ENCODE peak calls at places on chromosome 1, in nine cellular contexts. One of them, this sample, is unnamed.

GRCh38 chr1:212190169-212190568 is 95.0 kb upstream of the PPP2R5A start:
- DNase-seq in 8988T: no peak
- DNase-seq in caudate nucleus: no peak
- DNase-seq in mesenchymal stem cell: no peak
- DNase-seq in NCI-H2081: no peak
- DNase-seq in stimulated activated naive CD8-positive, alpha-beta T cell treated with anti-CD3 and anti-CD28 coated beads, Interleukin-15, amount 100 ng/mL, for 72 hours: no peak
- DNase-seq in HFF-Myc: no peak
- DNase-seq in fibroblast of lung: no peak
- DNase-seq in stimulated activated naive CD4-positive, alpha-beta T cell treated with Interleukin-2 at 50 U/mL for 16 hours: no peak
- DNase-seq in this sample: no peak

GRCh38 chr1:85225624-85226380 is 25.0 kb upstream of the SYDE2 start:
- DNase-seq in 8988T: no peak
- DNase-seq in caudate nucleus: no peak
- DNase-seq in mesenchymal stem cell: no peak
- DNase-seq in NCI-H2081: no peak
- DNase-seq in stimulated activated naive CD8-positive, alpha-beta T cell treated with anti-CD3 and anti-CD28 coated beads, Interleukin-15, amount 100 ng/mL, for 72 hours: no peak
- DNase-seq in HFF-Myc: no peak
- DNase-seq in fibroblast of lung: no peak
- DNase-seq in stimulated activated naive CD4-positive, alpha-beta T cell treated with Interleukin-2 at 50 U/mL for 16 hours: no peak
- DNase-seq in this sample: no peak

GRCh38 chr1:24909388-24909898 is 20.6 kb downstream of the RUNX3 start:
- DNase-seq in 8988T: peak
- DNase-seq in caudate nucleus: no peak
- DNase-seq in mesenchymal stem cell: peak
- DNase-seq in NCI-H2081: no peak
- DNase-seq in stimulated activated naive CD8-positive, alpha-beta T cell treated with anti-CD3 and anti-CD28 coated beads, Interleukin-15, amount 100 ng/mL, for 72 hours: no peak
- DNase-seq in HFF-Myc: no peak
- DNase-seq in fibroblast of lung: peak
- DNase-seq in stimulated activated naive CD4-positive, alpha-beta T cell treated with Interleukin-2 at 50 U/mL for 16 hours: no peak
- DNase-seq in this sample: no peak

GRCh38 chr1:226217273-226217672 is 6.2 kb upstream of the MIXL1 start:
- DNase-seq in 8988T: no peak
- DNase-seq in caudate nucleus: no peak
- DNase-seq in mesenchymal stem cell: peak
- DNase-seq in NCI-H2081: no peak
- DNase-seq in stimulated activated naive CD8-positive, alpha-beta T cell treated with anti-CD3 and anti-CD28 coated beads, Interleukin-15, amount 100 ng/mL, for 72 hours: no peak
- DNase-seq in HFF-Myc: no peak
- DNase-seq in fibroblast of lung: peak
- DNase-seq in stimulated activated naive CD4-positive, alpha-beta T cell treated with Interleukin-2 at 50 U/mL for 16 hours: no peak
- DNase-seq in this sample: no peak

GRCh38 chr1:50023292-50024159 is at the start of gene AGBL4:
- DNase-seq in 8988T: no peak
- DNase-seq in caudate nucleus: no peak
- DNase-seq in mesenchymal stem cell: no peak
- DNase-seq in NCI-H2081: peak
- DNase-seq in stimulated activated naive CD8-positive, alpha-beta T cell treated with anti-CD3 and anti-CD28 coated beads, Interleukin-15, amount 100 ng/mL, for 72 hours: no peak
- DNase-seq in HFF-Myc: no peak
- DNase-seq in fibroblast of lung: peak
- DNase-seq in stimulated activated naive CD4-positive, alpha-beta T cell treated with Interleukin-2 at 50 U/mL for 16 hours: no peak
- DNase-seq in this sample: peak

GRCh38 chr1:19429611-19430010 is 55.7 kb downstream of the CAPZB start:
- DNase-seq in 8988T: no peak
- DNase-seq in caudate nucleus: no peak
- DNase-seq in mesenchymal stem cell: peak
- DNase-seq in NCI-H2081: peak
- DNase-seq in stimulated activated naive CD8-positive, alpha-beta T cell treated with anti-CD3 and anti-CD28 coated beads, Interleukin-15, amount 100 ng/mL, for 72 hours: no peak
- DNase-seq in HFF-Myc: no peak
- DNase-seq in fibroblast of lung: no peak
- DNase-seq in stimulated activated naive CD4-positive, alpha-beta T cell treated with Interleukin-2 at 50 U/mL for 16 hours: no peak
- DNase-seq in this sample: no peak

GRCh38 chr1:33131191-33131590 is 50.2 kb downstream of the AZIN2 start:
- DNase-seq in 8988T: no peak
- DNase-seq in caudate nucleus: no peak
- DNase-seq in mesenchymal stem cell: no peak
- DNase-seq in NCI-H2081: no peak
- DNase-seq in stimulated activated naive CD8-positive, alpha-beta T cell treated with anti-CD3 and anti-CD28 coated beads, Interleukin-15, amount 100 ng/mL, for 72 hours: no peak
- DNase-seq in HFF-Myc: no peak
- DNase-seq in fibroblast of lung: no peak
- DNase-seq in stimulated activated naive CD4-positive, alpha-beta T cell treated with Interleukin-2 at 50 U/mL for 16 hours: no peak
- DNase-seq in this sample: no peak

GRCh38 chr1:151098126-151098525 is 27.6 kb downstream of the GABPB2 start:
- DNase-seq in 8988T: no peak
- DNase-seq in caudate nucleus: no peak
- DNase-seq in mesenchymal stem cell: no peak
- DNase-seq in NCI-H2081: no peak
- DNase-seq in stimulated activated naive CD8-positive, alpha-beta T cell treated with anti-CD3 and anti-CD28 coated beads, Interleukin-15, amount 100 ng/mL, for 72 hours: no peak
- DNase-seq in HFF-Myc: no peak
- DNase-seq in fibroblast of lung: no peak
- DNase-seq in stimulated activated naive CD4-positive, alpha-beta T cell treated with Interleukin-2 at 50 U/mL for 16 hours: no peak
- DNase-seq in this sample: no peak

GRCh38 chr1:70143052-70143659 is 62.2 kb downstream of the LRRC40 start:
- DNase-seq in 8988T: no peak
- DNase-seq in caudate nucleus: no peak
- DNase-seq in mesenchymal stem cell: peak
- DNase-seq in NCI-H2081: no peak
- DNase-seq in stimulated activated naive CD8-positive, alpha-beta T cell treated with anti-CD3 and anti-CD28 coated beads, Interleukin-15, amount 100 ng/mL, for 72 hours: no peak
- DNase-seq in HFF-Myc: peak
- DNase-seq in fibroblast of lung: peak
- DNase-seq in stimulated activated naive CD4-positive, alpha-beta T cell treated with Interleukin-2 at 50 U/mL for 16 hours: no peak
- DNase-seq in this sample: no peak

GRCh38 chr1:9086060-9086459 is 16.6 kb upstream of the SLC2A5 start:
- DNase-seq in 8988T: no peak
- DNase-seq in caudate nucleus: no peak
- DNase-seq in mesenchymal stem cell: peak
- DNase-seq in NCI-H2081: no peak
- DNase-seq in stimulated activated naive CD8-positive, alpha-beta T cell treated with anti-CD3 and anti-CD28 coated beads, Interleukin-15, amount 100 ng/mL, for 72 hours: no peak
- DNase-seq in HFF-Myc: no peak
- DNase-seq in fibroblast of lung: peak
- DNase-seq in stimulated activated naive CD4-positive, alpha-beta T cell treated with Interleukin-2 at 50 U/mL for 16 hours: no peak
- DNase-seq in this sample: no peak

GRCh38 chr1:167297222-167298214 is 76.8 kb downstream of the POU2F1 start:
- DNase-seq in 8988T: no peak
- DNase-seq in caudate nucleus: no peak
- DNase-seq in mesenchymal stem cell: peak
- DNase-seq in NCI-H2081: no peak
- DNase-seq in stimulated activated naive CD8-positive, alpha-beta T cell treated with anti-CD3 and anti-CD28 coated beads, Interleukin-15, amount 100 ng/mL, for 72 hours: no peak
- DNase-seq in HFF-Myc: no peak
- DNase-seq in fibroblast of lung: peak
- DNase-seq in stimulated activated naive CD4-positive, alpha-beta T cell treated with Interleukin-2 at 50 U/mL for 16 hours: no peak
- DNase-seq in this sample: no peak

GRCh38 chr1:152543808-152544207 is 22.8 kb downstream of the LCE3E start:
- DNase-seq in 8988T: no peak
- DNase-seq in caudate nucleus: no peak
- DNase-seq in mesenchymal stem cell: no peak
- DNase-seq in NCI-H2081: no peak
- DNase-seq in stimulated activated naive CD8-positive, alpha-beta T cell treated with anti-CD3 and anti-CD28 coated beads, Interleukin-15, amount 100 ng/mL, for 72 hours: no peak
- DNase-seq in HFF-Myc: no peak
- DNase-seq in fibroblast of lung: no peak
- DNase-seq in stimulated activated naive CD4-positive, alpha-beta T cell treated with Interleukin-2 at 50 U/mL for 16 hours: no peak
- DNase-seq in this sample: no peak

GRCh38 chr1:10211805-10212405 is 1.5 kb downstream of the KIF1B start:
- DNase-seq in 8988T: peak
- DNase-seq in caudate nucleus: no peak
- DNase-seq in mesenchymal stem cell: no peak
- DNase-seq in NCI-H2081: peak
- DNase-seq in stimulated activated naive CD8-positive, alpha-beta T cell treated with anti-CD3 and anti-CD28 coated beads, Interleukin-15, amount 100 ng/mL, for 72 hours: no peak
- DNase-seq in HFF-Myc: no peak
- DNase-seq in fibroblast of lung: no peak
- DNase-seq in stimulated activated naive CD4-positive, alpha-beta T cell treated with Interleukin-2 at 50 U/mL for 16 hours: no peak
- DNase-seq in this sample: peak

GRCh38 chr1:165595561-165595960 is 35.5 kb upstream of the MGST3 start:
- DNase-seq in 8988T: no peak
- DNase-seq in caudate nucleus: no peak
- DNase-seq in mesenchymal stem cell: peak
- DNase-seq in NCI-H2081: no peak
- DNase-seq in stimulated activated naive CD8-positive, alpha-beta T cell treated with anti-CD3 and anti-CD28 coated beads, Interleukin-15, amount 100 ng/mL, for 72 hours: no peak
- DNase-seq in HFF-Myc: peak
- DNase-seq in fibroblast of lung: peak
- DNase-seq in stimulated activated naive CD4-positive, alpha-beta T cell treated with Interleukin-2 at 50 U/mL for 16 hours: no peak
- DNase-seq in this sample: no peak

GRCh38 chr1:161196521-161197451 is 2.1 kb downstream of the ADAMTS4 start:
- DNase-seq in 8988T: no peak
- DNase-seq in caudate nucleus: no peak
- DNase-seq in mesenchymal stem cell: peak
- DNase-seq in NCI-H2081: no peak
- DNase-seq in stimulated activated naive CD8-positive, alpha-beta T cell treated with anti-CD3 and anti-CD28 coated beads, Interleukin-15, amount 100 ng/mL, for 72 hours: no peak
- DNase-seq in HFF-Myc: peak
- DNase-seq in fibroblast of lung: peak
- DNase-seq in stimulated activated naive CD4-positive, alpha-beta T cell treated with Interleukin-2 at 50 U/mL for 16 hours: no peak
- DNase-seq in this sample: no peak

GRCh38 chr1:116951175-116951935 is 41.6 kb downstream of the PTGFRN start:
- DNase-seq in 8988T: no peak
- DNase-seq in caudate nucleus: no peak
- DNase-seq in mesenchymal stem cell: peak
- DNase-seq in NCI-H2081: no peak
- DNase-seq in stimulated activated naive CD8-positive, alpha-beta T cell treated with anti-CD3 and anti-CD28 coated beads, Interleukin-15, amount 100 ng/mL, for 72 hours: no peak
- DNase-seq in HFF-Myc: peak
- DNase-seq in fibroblast of lung: peak
- DNase-seq in stimulated activated naive CD4-positive, alpha-beta T cell treated with Interleukin-2 at 50 U/mL for 16 hours: no peak
- DNase-seq in this sample: no peak

GRCh38 chr1:220956861-220957605 is 77.8 kb downstream of the HLX start:
- DNase-seq in 8988T: no peak
- DNase-seq in caudate nucleus: no peak
- DNase-seq in mesenchymal stem cell: peak
- DNase-seq in NCI-H2081: no peak
- DNase-seq in stimulated activated naive CD8-positive, alpha-beta T cell treated with anti-CD3 and anti-CD28 coated beads, Interleukin-15, amount 100 ng/mL, for 72 hours: no peak
- DNase-seq in HFF-Myc: peak
- DNase-seq in fibroblast of lung: peak
- DNase-seq in stimulated activated naive CD4-positive, alpha-beta T cell treated with Interleukin-2 at 50 U/mL for 16 hours: no peak
- DNase-seq in this sample: no peak

GRCh38 chr1:36920801-36921405 is 113.4 kb downstream of the GRIK3 start:
- DNase-seq in 8988T: no peak
- DNase-seq in caudate nucleus: no peak
- DNase-seq in mesenchymal stem cell: no peak
- DNase-seq in NCI-H2081: no peak
- DNase-seq in stimulated activated naive CD8-positive, alpha-beta T cell treated with anti-CD3 and anti-CD28 coated beads, Interleukin-15, amount 100 ng/mL, for 72 hours: no peak
- DNase-seq in HFF-Myc: no peak
- DNase-seq in fibroblast of lung: no peak
- DNase-seq in stimulated activated naive CD4-positive, alpha-beta T cell treated with Interleukin-2 at 50 U/mL for 16 hours: no peak
- DNase-seq in this sample: peak

GRCh38 chr1:159783724-159784123 is 3.0 kb downstream of the DUSP23 start:
- DNase-seq in 8988T: no peak
- DNase-seq in caudate nucleus: no peak
- DNase-seq in mesenchymal stem cell: no peak
- DNase-seq in NCI-H2081: no peak
- DNase-seq in stimulated activated naive CD8-positive, alpha-beta T cell treated with anti-CD3 and anti-CD28 coated beads, Interleukin-15, amount 100 ng/mL, for 72 hours: no peak
- DNase-seq in HFF-Myc: no peak
- DNase-seq in fibroblast of lung: no peak
- DNase-seq in stimulated activated naive CD4-positive, alpha-beta T cell treated with Interleukin-2 at 50 U/mL for 16 hours: no peak
- DNase-seq in this sample: no peak

GRCh38 chr1:2320760-2321159 is 70.6 kb downstream of the MORN1 start:
- DNase-seq in 8988T: no peak
- DNase-seq in caudate nucleus: no peak
- DNase-seq in mesenchymal stem cell: no peak
- DNase-seq in NCI-H2081: no peak
- DNase-seq in stimulated activated naive CD8-positive, alpha-beta T cell treated with anti-CD3 and anti-CD28 coated beads, Interleukin-15, amount 100 ng/mL, for 72 hours: no peak
- DNase-seq in HFF-Myc: no peak
- DNase-seq in fibroblast of lung: no peak
- DNase-seq in stimulated activated naive CD4-positive, alpha-beta T cell treated with Interleukin-2 at 50 U/mL for 16 hours: no peak
- DNase-seq in this sample: no peak

GRCh38 chr1:119294199-119294598 is 74.4 kb upstream of the HAO2 start:
- DNase-seq in 8988T: no peak
- DNase-seq in caudate nucleus: no peak
- DNase-seq in mesenchymal stem cell: no peak
- DNase-seq in NCI-H2081: no peak
- DNase-seq in stimulated activated naive CD8-positive, alpha-beta T cell treated with anti-CD3 and anti-CD28 coated beads, Interleukin-15, amount 100 ng/mL, for 72 hours: no peak
- DNase-seq in HFF-Myc: no peak
- DNase-seq in fibroblast of lung: no peak
- DNase-seq in stimulated activated naive CD4-positive, alpha-beta T cell treated with Interleukin-2 at 50 U/mL for 16 hours: no peak
- DNase-seq in this sample: no peak

GRCh38 chr1:166915941-166916340 is 39.9 kb upstream of the TADA1 start:
- DNase-seq in 8988T: peak
- DNase-seq in caudate nucleus: no peak
- DNase-seq in mesenchymal stem cell: no peak
- DNase-seq in NCI-H2081: no peak
- DNase-seq in stimulated activated naive CD8-positive, alpha-beta T cell treated with anti-CD3 and anti-CD28 coated beads, Interleukin-15, amount 100 ng/mL, for 72 hours: no peak
- DNase-seq in HFF-Myc: no peak
- DNase-seq in fibroblast of lung: no peak
- DNase-seq in stimulated activated naive CD4-positive, alpha-beta T cell treated with Interleukin-2 at 50 U/mL for 16 hours: no peak
- DNase-seq in this sample: no peak

GRCh38 chr1:115677570-115677969 is 35.8 kb downstream of the VANGL1 start:
- DNase-seq in 8988T: no peak
- DNase-seq in caudate nucleus: no peak
- DNase-seq in mesenchymal stem cell: no peak
- DNase-seq in NCI-H2081: no peak
- DNase-seq in stimulated activated naive CD8-positive, alpha-beta T cell treated with anti-CD3 and anti-CD28 coated beads, Interleukin-15, amount 100 ng/mL, for 72 hours: no peak
- DNase-seq in HFF-Myc: no peak
- DNase-seq in fibroblast of lung: no peak
- DNase-seq in stimulated activated naive CD4-positive, alpha-beta T cell treated with Interleukin-2 at 50 U/mL for 16 hours: no peak
- DNase-seq in this sample: no peak

GRCh38 chr1:153532161-153532560 is 3.6 kb downstream of the S100A6 start:
- DNase-seq in 8988T: no peak
- DNase-seq in caudate nucleus: no peak
- DNase-seq in mesenchymal stem cell: no peak
- DNase-seq in NCI-H2081: peak
- DNase-seq in stimulated activated naive CD8-positive, alpha-beta T cell treated with anti-CD3 and anti-CD28 coated beads, Interleukin-15, amount 100 ng/mL, for 72 hours: no peak
- DNase-seq in HFF-Myc: no peak
- DNase-seq in fibroblast of lung: no peak
- DNase-seq in stimulated activated naive CD4-positive, alpha-beta T cell treated with Interleukin-2 at 50 U/mL for 16 hours: peak
- DNase-seq in this sample: no peak

GRCh38 chr1:93907718-93908117 is 1.5 kb downstream of the GCLM start:
- DNase-seq in 8988T: peak
- DNase-seq in caudate nucleus: no peak
- DNase-seq in mesenchymal stem cell: peak
- DNase-seq in NCI-H2081: no peak
- DNase-seq in stimulated activated naive CD8-positive, alpha-beta T cell treated with anti-CD3 and anti-CD28 coated beads, Interleukin-15, amount 100 ng/mL, for 72 hours: no peak
- DNase-seq in HFF-Myc: peak
- DNase-seq in fibroblast of lung: peak
- DNase-seq in stimulated activated naive CD4-positive, alpha-beta T cell treated with Interleukin-2 at 50 U/mL for 16 hours: no peak
- DNase-seq in this sample: no peak

GRCh38 chr1:93324486-93325464 is 20.9 kb upstream of the DR1 start:
- DNase-seq in 8988T: no peak
- DNase-seq in caudate nucleus: no peak
- DNase-seq in mesenchymal stem cell: peak
- DNase-seq in NCI-H2081: no peak
- DNase-seq in stimulated activated naive CD8-positive, alpha-beta T cell treated with anti-CD3 and anti-CD28 coated beads, Interleukin-15, amount 100 ng/mL, for 72 hours: no peak
- DNase-seq in HFF-Myc: no peak
- DNase-seq in fibroblast of lung: peak
- DNase-seq in stimulated activated naive CD4-positive, alpha-beta T cell treated with Interleukin-2 at 50 U/mL for 16 hours: no peak
- DNase-seq in this sample: no peak

GRCh38 chr1:87888456-87888855 is 559.8 kb downstream of the LMO4 start:
- DNase-seq in 8988T: no peak
- DNase-seq in caudate nucleus: no peak
- DNase-seq in mesenchymal stem cell: peak
- DNase-seq in NCI-H2081: no peak
- DNase-seq in stimulated activated naive CD8-positive, alpha-beta T cell treated with anti-CD3 and anti-CD28 coated beads, Interleukin-15, amount 100 ng/mL, for 72 hours: no peak
- DNase-seq in HFF-Myc: peak
- DNase-seq in fibroblast of lung: no peak
- DNase-seq in stimulated activated naive CD4-positive, alpha-beta T cell treated with Interleukin-2 at 50 U/mL for 16 hours: no peak
- DNase-seq in this sample: no peak

GRCh38 chr1:180522204-180522497 is 19.8 kb upstream of the ACBD6 start:
- DNase-seq in 8988T: no peak
- DNase-seq in caudate nucleus: no peak
- DNase-seq in mesenchymal stem cell: no peak
- DNase-seq in NCI-H2081: no peak
- DNase-seq in stimulated activated naive CD8-positive, alpha-beta T cell treated with anti-CD3 and anti-CD28 coated beads, Interleukin-15, amount 100 ng/mL, for 72 hours: no peak
- DNase-seq in HFF-Myc: no peak
- DNase-seq in fibroblast of lung: no peak
- DNase-seq in stimulated activated naive CD4-positive, alpha-beta T cell treated with Interleukin-2 at 50 U/mL for 16 hours: no peak
- DNase-seq in this sample: no peak

GRCh38 chr1:245142171-245142798 is 12.5 kb upstream of the KIF26B start:
- DNase-seq in 8988T: no peak
- DNase-seq in caudate nucleus: no peak
- DNase-seq in mesenchymal stem cell: no peak
- DNase-seq in NCI-H2081: no peak
- DNase-seq in stimulated activated naive CD8-positive, alpha-beta T cell treated with anti-CD3 and anti-CD28 coated beads, Interleukin-15, amount 100 ng/mL, for 72 hours: no peak
- DNase-seq in HFF-Myc: no peak
- DNase-seq in fibroblast of lung: no peak
- DNase-seq in stimulated activated naive CD4-positive, alpha-beta T cell treated with Interleukin-2 at 50 U/mL for 16 hours: no peak
- DNase-seq in this sample: no peak

GRCh38 chr1:226480459-226480858 is 68.1 kb upstream of the STUM start:
- DNase-seq in 8988T: no peak
- DNase-seq in caudate nucleus: no peak
- DNase-seq in mesenchymal stem cell: no peak
- DNase-seq in NCI-H2081: no peak
- DNase-seq in stimulated activated naive CD8-positive, alpha-beta T cell treated with anti-CD3 and anti-CD28 coated beads, Interleukin-15, amount 100 ng/mL, for 72 hours: no peak
- DNase-seq in HFF-Myc: no peak
- DNase-seq in fibroblast of lung: no peak
- DNase-seq in stimulated activated naive CD4-positive, alpha-beta T cell treated with Interleukin-2 at 50 U/mL for 16 hours: no peak
- DNase-seq in this sample: no peak

GRCh38 chr1:19079983-19080472 is 123.6 kb upstream of the IFFO2 start:
- DNase-seq in 8988T: no peak
- DNase-seq in caudate nucleus: no peak
- DNase-seq in mesenchymal stem cell: no peak
- DNase-seq in NCI-H2081: no peak
- DNase-seq in stimulated activated naive CD8-positive, alpha-beta T cell treated with anti-CD3 and anti-CD28 coated beads, Interleukin-15, amount 100 ng/mL, for 72 hours: no peak
- DNase-seq in HFF-Myc: no peak
- DNase-seq in fibroblast of lung: no peak
- DNase-seq in stimulated activated naive CD4-positive, alpha-beta T cell treated with Interleukin-2 at 50 U/mL for 16 hours: no peak
- DNase-seq in this sample: no peak